ENCODE peak calls at places on chromosomes 16 and 17, in eight cellular contexts. X is dorsolateral prefrontal cortex, H is left ventricle myocardium inferior, R is kidney, V is uterus, M is AG04450, F is AG10803, W is fibroblast of lung. L is an unnamed sample.

GRCh38 chr16:87016636-87017035 is 300.6 kb downstream of the C16orf95 start:
- DNase-seq in H (no peak), X (no peak), W (no peak), M (no peak), F (no peak), V (no peak), R (no peak), L (no peak)

GRCh38 chr17:78613423-78613822 is 36.2 kb upstream of the DNAH17 start:
- DNase-seq in H (no peak), F (no peak), W (no peak), V (no peak), M (no peak), X (no peak), R (no peak), L (no peak)

GRCh38 chr17:44672479-44673093 is 16.3 kb downstream of the MEIOC start:
- DNase-seq in H (no peak), F (peak), W (peak), X (no peak), R (no peak), V (no peak), M (no peak), L (peak)

GRCh38 chr16:31085371-31085770 is 3.4 kb downstream of the PRSS53 start:
- DNase-seq in F (no peak), M (no peak), V (no peak), W (no peak), H (no peak), X (no peak), R (no peak), L (no peak)

GRCh38 chr17:75130632-75131277 is 787 bp downstream of the NT5C start:
- DNase-seq in X (peak), F (peak), H (peak), R (peak), W (peak), V (peak), M (no peak), L (peak)

GRCh38 chr17:41547921-41548843 is 20.1 kb upstream of the KRT19 start:
- DNase-seq in V (peak), W (peak), X (peak), H (no peak), M (peak), F (peak), R (peak), L (peak)

GRCh38 chr17:1137465-1137894 is 42.3 kb downstream of the ABR start:
- DNase-seq in H (no peak), F (peak), M (no peak), X (peak), W (peak), R (no peak), V (no peak), L (peak)

GRCh38 chr17:34672176-34672785 is 92.9 kb downstream of the TMEM132E start:
- DNase-seq in F (no peak), R (no peak), V (no peak), M (no peak), X (no peak), W (no peak), H (no peak), L (no peak)

GRCh38 chr17:65100316-65101140 is 36.6 kb upstream of the RGS9 start:
- DNase-seq in W (peak), V (peak), H (peak), M (no peak), R (peak), F (peak), X (peak), L (peak)

GRCh38 chr17:64635647-64636305 is 26.3 kb downstream of the SMURF2 start:
- DNase-seq in V (no peak), X (no peak), M (peak), F (peak), R (no peak), W (peak), H (no peak), L (peak)

GRCh38 chr16:2194852-2195315 is 1.5 kb downstream of the CASKIN1 start:
- DNase-seq in H (no peak), R (no peak), F (peak), X (no peak), M (no peak), W (peak), V (no peak), L (peak)

GRCh38 chr16:49488336-49488735 is 114.7 kb downstream of the C16orf78 start:
- DNase-seq in V (no peak), W (no peak), X (peak), M (no peak), R (no peak), F (no peak), H (no peak), L (no peak)

GRCh38 chr17:16935786-16936185 is 36.1 kb downstream of the TNFRSF13B start:
- DNase-seq in F (no peak), H (peak), M (no peak), R (no peak), X (peak), W (no peak), V (no peak), L (no peak)

GRCh38 chr16:10744370-10745030 is 858 bp downstream of the NUBP1 start:
- DNase-seq in F (peak), V (no peak), H (no peak), R (no peak), X (peak), W (no peak), M (no peak), L (no peak)

GRCh38 chr16:4529085-4530060 is 9.2 kb downstream of the CDIP1 start:
- DNase-seq in M (peak), V (no peak), F (no peak), W (peak), H (no peak), X (no peak), R (no peak), L (no peak)

GRCh38 chr17:80064696-80065095 is 28.3 kb downstream of the CCDC40 start:
- DNase-seq in R (peak), M (no peak), F (no peak), V (no peak), W (no peak), H (no peak), X (no peak), L (no peak)

GRCh38 chr16:76964464-76965154 is 226.4 kb upstream of the MON1B start:
- DNase-seq in V (no peak), M (no peak), H (no peak), W (no peak), X (no peak), R (no peak), F (no peak), L (no peak)

GRCh38 chr16:72109300-72109699 is 15.7 kb downstream of the DHX38 start:
- DNase-seq in R (no peak), X (no peak), W (no peak), H (no peak), M (no peak), F (no peak), V (no peak), L (no peak)

GRCh38 chr17:75876938-75877751 is 1.2 kb downstream of the TRIM47 start:
- DNase-seq in M (peak), F (peak), H (peak), X (peak), W (peak), V (peak), R (peak), L (peak)

GRCh38 chr17:76382803-76383644 is 1.4 kb upstream of the SPHK1 start:
- DNase-seq in H (peak), V (no peak), X (no peak), R (peak), F (peak), W (peak), M (no peak), L (peak)

GRCh38 chr16:87391324-87391949 is 699 bp upstream of the MAP1LC3B start:
- DNase-seq in F (peak), X (peak), V (peak), R (peak), W (peak), H (peak), M (no peak), L (peak)

GRCh38 chr16:67393111-67393789 is at the start of gene TPPP3:
- DNase-seq in H (peak), F (peak), W (peak), R (peak), V (peak), X (peak), M (no peak), L (peak)

GRCh38 chr17:20228410-20228809 is 219.3 kb downstream of the SPECC1 start:
- DNase-seq in V (no peak), R (no peak), X (no peak), W (no peak), M (no peak), F (no peak), H (no peak), L (no peak)

GRCh38 chr17:20228860-20229259 is 219.7 kb downstream of the SPECC1 start:
- DNase-seq in H (no peak), F (peak), M (no peak), W (no peak), V (no peak), X (no peak), R (no peak), L (peak)

GRCh38 chr17:20225162-20226115 is 216.3 kb downstream of the SPECC1 start:
- DNase-seq in F (no peak), M (no peak), V (no peak), H (no peak), W (peak), X (no peak), R (no peak), L (no peak)

GRCh38 chr17:20224379-20224778 is 215.2 kb downstream of the SPECC1 start:
- DNase-seq in F (no peak), R (no peak), M (no peak), V (no peak), X (no peak), H (no peak), W (no peak), L (no peak)

GRCh38 chr17:20226814-20227482 is 217.8 kb downstream of the SPECC1 start:
- DNase-seq in M (peak), R (peak), W (peak), V (peak), F (peak), H (peak), X (peak), L (peak)
- TF ChIP-seq CTCF in M (peak), R (peak), W (peak), V (peak), F (peak), H (peak), X (peak), L (peak)

DNA sequence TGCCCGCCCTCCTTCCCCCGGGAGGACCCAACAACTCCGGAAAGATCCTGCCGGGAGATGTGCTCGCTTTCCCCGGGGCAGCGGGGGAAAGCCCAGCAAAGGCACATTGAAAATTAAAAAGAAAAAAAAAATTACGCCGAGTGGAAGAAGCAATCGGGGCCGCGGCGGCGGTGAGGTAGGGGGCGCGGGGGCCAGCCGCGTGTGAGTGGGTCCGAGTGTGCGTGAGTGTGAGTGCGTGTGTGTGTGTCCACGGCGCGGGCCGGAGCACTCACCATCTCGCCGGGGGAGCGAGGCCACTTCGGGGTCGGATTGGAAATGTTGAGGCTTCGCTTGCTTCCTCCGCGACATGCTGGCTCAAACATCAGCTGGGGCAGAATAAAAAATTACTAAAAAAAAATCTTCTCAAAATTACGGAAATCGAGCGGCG is at the start of gene SALL1:
- DNase-seq in X (no peak), H (no peak), F (no peak), V (peak), W (peak), M (no peak), R (no peak), L (no peak)
- H3K4me3 ChIP-seq in X (peak), H (peak), F (peak), V (peak), W (peak), M (peak), R (peak), L (peak)

GRCh38 chr17:50148226-50149098 is 2.0 kb downstream of the PPP1R9B start:
- DNase-seq in H (peak), R (peak), F (peak), V (peak), X (peak), W (no peak), M (no peak), L (peak)
- TF ChIP-seq CTCF in H (no peak), R (peak), F (peak), V (peak), X (no peak), W (peak), M (peak), L (no peak)

GRCh38 chr16:89478576-89479221 is 11.7 kb downstream of the ANKRD11 start:
- DNase-seq in H (no peak), W (no peak), F (peak), V (no peak), M (no peak), R (no peak), X (no peak), L (no peak)

GRCh38 chr16:89475144-89475543 is 15.2 kb downstream of the ANKRD11 start:
- DNase-seq in R (no peak), M (no peak), X (no peak), V (no peak), F (no peak), H (no peak), W (no peak), L (no peak)

GRCh38 chr16:89476379-89476778 is 14.0 kb downstream of the ANKRD11 start:
- DNase-seq in V (no peak), M (no peak), H (no peak), X (no peak), R (no peak), W (no peak), F (no peak), L (no peak)

GRCh38 chr16:89473791-89474414 is 16.5 kb downstream of the ANKRD11 start:
- DNase-seq in R (no peak), H (no peak), M (no peak), V (no peak), F (peak), W (peak), X (no peak), L (peak)

DNA sequence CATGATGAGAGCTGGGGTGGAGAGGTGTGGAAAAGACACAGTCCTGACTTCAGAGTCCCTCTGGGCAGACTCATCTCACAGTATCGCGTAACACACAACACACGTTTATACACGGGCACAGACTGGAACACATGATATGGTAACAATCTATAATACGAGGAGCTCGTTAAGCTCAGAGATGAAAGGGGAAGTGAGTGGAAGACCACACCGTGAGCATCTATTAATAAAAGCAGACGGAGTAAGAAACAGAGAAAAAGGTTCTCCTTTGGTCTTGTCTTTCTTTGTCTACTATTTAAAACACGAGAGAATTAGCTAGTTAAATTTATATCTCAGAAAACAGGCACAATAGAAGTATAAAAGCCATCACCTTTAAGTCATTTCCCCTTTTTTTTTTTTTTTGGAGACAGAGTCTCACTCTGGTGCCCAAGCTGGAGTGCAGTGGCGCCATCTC is 13.5 kb downstream of the ANKRD11 start:
- DNase-seq in X (no peak), R (no peak), W (no peak), M (no peak), H (no peak), F (no peak), V (no peak), L (no peak)
- H3K4me3 ChIP-seq in X (no peak), R (no peak), W (no peak), M (no peak), H (no peak), F (no peak), V (no peak), L (no peak)

GRCh38 chr17:43663383-43663782 is 1.7 kb upstream of the MEOX1 start:
- DNase-seq in X (no peak), V (no peak), H (no peak), F (no peak), W (no peak), M (no peak), R (no peak), L (no peak)

GRCh38 chr17:43661699-43662431 is at the start of gene MEOX1:
- DNase-seq in R (no peak), V (no peak), X (no peak), W (peak), F (peak), M (no peak), H (no peak), L (peak)

GRCh38 chr17:43660816-43661493 is 767 bp downstream of the MEOX1 start:
- DNase-seq in R (no peak), M (no peak), W (no peak), V (no peak), H (no peak), F (no peak), X (no peak), L (no peak)

GRCh38 chr17:43664096-43664495 is 2.4 kb upstream of the MEOX1 start:
- DNase-seq in M (no peak), R (no peak), H (no peak), V (no peak), F (no peak), W (no peak), X (no peak), L (no peak)

GRCh38 chr17:43662432-43663141 is 865 bp upstream of the MEOX1 start:
- DNase-seq in F (no peak), W (no peak), R (no peak), M (no peak), V (no peak), X (no peak), H (no peak), L (no peak)
- TF ChIP-seq CTCF in F (no peak), W (no peak), R (no peak), M (no peak), V (no peak), X (no peak), H (no peak), L (no peak)

GRCh38 chr17:7405882-7406825 is 1.5 kb upstream of the NLGN2 start:
- DNase-seq in W (no peak), V (no peak), R (no peak), F (no peak), M (no peak), X (no peak), H (no peak), L (no peak)

GRCh38 chr17:7407483-7408231 is at the start of gene NLGN2:
- DNase-seq in W (no peak), F (no peak), R (no peak), X (no peak), H (no peak), V (no peak), M (no peak), L (no peak)

GRCh38 chr17:7408341-7408740 is 696 bp downstream of the NLGN2 start:
- DNase-seq in W (no peak), H (no peak), M (no peak), X (no peak), V (no peak), F (no peak), R (no peak), L (no peak)

GRCh38 chr17:7405413-7405881 is 1.6 kb upstream of the TMEM256 start:
- DNase-seq in R (peak), F (no peak), X (no peak), M (no peak), V (peak), W (no peak), H (no peak), L (no peak)

DNA sequence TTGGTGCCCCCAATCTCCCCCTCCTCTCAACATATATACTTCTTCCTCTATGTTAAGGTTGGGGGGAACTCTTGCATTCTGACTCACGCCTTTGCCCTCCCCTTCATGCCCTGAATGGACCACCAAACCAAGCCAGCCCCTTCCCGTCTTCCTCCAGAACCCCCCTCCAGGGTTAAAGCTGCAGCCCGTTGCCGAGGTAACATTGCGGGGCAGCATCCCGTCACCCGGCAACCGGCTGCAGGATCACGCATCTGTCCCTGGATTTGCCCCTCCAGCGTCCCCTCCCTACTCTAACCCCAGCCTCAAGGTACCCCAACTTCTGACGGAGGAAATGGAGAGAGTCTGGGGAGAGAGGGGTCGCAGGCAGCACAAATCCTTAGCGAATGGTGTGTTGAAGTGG is 612 bp upstream of the NLGN2 start:
- DNase-seq in W (no peak), H (no peak), M (no peak), X (no peak), F (no peak), R (no peak), V (no peak), L (no peak)
- H3K4me3 ChIP-seq in W (no peak), H (no peak), M (peak), X (no peak), F (peak), R (no peak), V (no peak), L (no peak)

DNA sequence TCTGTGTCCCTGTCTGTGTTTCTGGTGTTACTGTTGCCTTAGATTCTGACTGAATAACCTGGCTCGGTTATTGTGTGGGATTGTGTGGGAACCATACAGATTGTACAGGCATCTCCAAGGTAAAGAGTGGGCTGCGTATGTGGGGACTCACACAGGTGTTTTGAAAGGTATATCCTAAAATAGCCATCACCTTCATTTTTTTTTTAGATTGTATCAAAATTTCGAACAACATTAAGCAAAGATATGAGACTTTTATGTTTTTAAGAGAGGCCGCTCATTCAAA is 53.5 kb downstream of the ATP2C2 start:
- DNase-seq in R (no peak), F (no peak), H (no peak), W (no peak), V (no peak), X (no peak), M (no peak), L (no peak)
- TF ChIP-seq CTCF in R (no peak), F (no peak), H (no peak), W (no peak), V (no peak), X (no peak), M (no peak), L (no peak)